ENCODE peak calls at places on chromosomes 1 and 21, in five cellular contexts. One of them, this sample, is unnamed.

GRCh38 chr21:35924714-35925301 is 135.5 kb downstream of the SETD4 start:
- DNase-seq in activated CD4-positive, CD25-positive, alpha-beta regulatory T cell: no peak
- DNase-seq in GM04503: no peak
- DNase-seq in T-helper 2 cell: no peak
- DNase-seq in SJCRH30: peak; percentile 70
- DNase-seq in this sample: peak; percentile 16

GRCh38 chr1:84996846-84997666 is at the start of gene MCOLN2:
- DNase-seq in activated CD4-positive, CD25-positive, alpha-beta regulatory T cell: peak; percentile 10
- DNase-seq in T-helper 2 cell: peak; percentile 27
- DNase-seq in GM04503: no peak
- DNase-seq in SJCRH30: peak; percentile 64
- DNase-seq in this sample: no peak

GRCh38 chr1:57296726-57297252 is 127.1 kb downstream of the DAB1 start:
- DNase-seq in GM04503: no peak
- DNase-seq in T-helper 2 cell: no peak
- DNase-seq in SJCRH30: no peak
- DNase-seq in activated CD4-positive, CD25-positive, alpha-beta regulatory T cell: no peak
- DNase-seq in this sample: no peak

GRCh38 chr21:14545906-14546480 is at the start of gene SAMSN1:
- DNase-seq in T-helper 2 cell: no peak
- DNase-seq in SJCRH30: no peak
- DNase-seq in GM04503: no peak
- DNase-seq in activated CD4-positive, CD25-positive, alpha-beta regulatory T cell: peak; percentile 7
- DNase-seq in this sample: no peak

GRCh38 chr21:16789636-16790035 is 723.2 kb upstream of the CXADR start:
- DNase-seq in activated CD4-positive, CD25-positive, alpha-beta regulatory T cell: no peak
- DNase-seq in SJCRH30: no peak
- DNase-seq in GM04503: no peak
- DNase-seq in T-helper 2 cell: no peak
- DNase-seq in this sample: no peak

GRCh38 chr21:37877171-37877570 is 39.1 kb downstream of the KCNJ6 start:
- DNase-seq in GM04503: no peak
- DNase-seq in activated CD4-positive, CD25-positive, alpha-beta regulatory T cell: no peak
- DNase-seq in SJCRH30: no peak
- DNase-seq in T-helper 2 cell: no peak
- DNase-seq in this sample: no peak

GRCh38 chr1:232404981-232405380 is 225.0 kb downstream of the SIPA1L2 start:
- DNase-seq in activated CD4-positive, CD25-positive, alpha-beta regulatory T cell: no peak
- DNase-seq in SJCRH30: no peak
- DNase-seq in GM04503: no peak
- DNase-seq in T-helper 2 cell: no peak
- DNase-seq in this sample: no peak

GRCh38 chr1:198481661-198482060 is 58.8 kb downstream of the ATP6V1G3 start:
- DNase-seq in SJCRH30: no peak
- DNase-seq in T-helper 2 cell: no peak
- DNase-seq in GM04503: no peak
- DNase-seq in activated CD4-positive, CD25-positive, alpha-beta regulatory T cell: no peak
- DNase-seq in this sample: no peak

GRCh38 chr1:199490804-199491527 is 536.5 kb upstream of the NR5A2 start:
- DNase-seq in activated CD4-positive, CD25-positive, alpha-beta regulatory T cell: no peak
- DNase-seq in SJCRH30: peak; percentile 31
- DNase-seq in T-helper 2 cell: no peak
- DNase-seq in GM04503: peak; percentile 7
- DNase-seq in this sample: peak; percentile 67

GRCh38 chr1:10778640-10779039 is 17.8 kb downstream of the CASZ1 start:
- DNase-seq in T-helper 2 cell: no peak
- DNase-seq in SJCRH30: no peak
- DNase-seq in GM04503: no peak
- DNase-seq in activated CD4-positive, CD25-positive, alpha-beta regulatory T cell: no peak
- DNase-seq in this sample: no peak

GRCh38 chr1:195763907-195764183 is 844.4 kb downstream of the KCNT2 start:
- DNase-seq in T-helper 2 cell: no peak
- DNase-seq in GM04503: no peak
- DNase-seq in activated CD4-positive, CD25-positive, alpha-beta regulatory T cell: no peak
- DNase-seq in SJCRH30: no peak
- DNase-seq in this sample: no peak

GRCh38 chr1:64733576-64734288 is 11.1 kb upstream of the RAVER2 start:
- DNase-seq in activated CD4-positive, CD25-positive, alpha-beta regulatory T cell: no peak
- DNase-seq in T-helper 2 cell: no peak
- DNase-seq in GM04503: no peak
- DNase-seq in SJCRH30: peak; percentile 74
- DNase-seq in this sample: no peak

GRCh38 chr1:235122348-235122747 is 6.3 kb downstream of the TOMM20 start:
- DNase-seq in SJCRH30: no peak
- DNase-seq in activated CD4-positive, CD25-positive, alpha-beta regulatory T cell: no peak
- DNase-seq in GM04503: no peak
- DNase-seq in T-helper 2 cell: no peak
- DNase-seq in this sample: no peak

GRCh38 chr1:88252745-88253144 is 431.3 kb upstream of the PKN2 start:
- DNase-seq in activated CD4-positive, CD25-positive, alpha-beta regulatory T cell: no peak
- DNase-seq in T-helper 2 cell: no peak
- DNase-seq in GM04503: no peak
- DNase-seq in SJCRH30: no peak
- DNase-seq in this sample: no peak

GRCh38 chr1:10387611-10388386 is 11.1 kb upstream of the PGD start:
- DNase-seq in GM04503: peak; percentile 41
- DNase-seq in T-helper 2 cell: no peak
- DNase-seq in activated CD4-positive, CD25-positive, alpha-beta regulatory T cell: no peak
- DNase-seq in SJCRH30: peak; percentile 79
- DNase-seq in this sample: peak; percentile 24

GRCh38 chr1:78101514-78101913 is 55.7 kb downstream of the GIPC2 start:
- DNase-seq in T-helper 2 cell: no peak
- DNase-seq in activated CD4-positive, CD25-positive, alpha-beta regulatory T cell: no peak
- DNase-seq in GM04503: peak; percentile 86
- DNase-seq in SJCRH30: peak; percentile 45
- DNase-seq in this sample: peak; percentile 98

GRCh38 chr1:86155807-86156561 is 588 bp downstream of the COL24A1 start:
- DNase-seq in T-helper 2 cell: no peak
- DNase-seq in SJCRH30: peak; percentile 61
- DNase-seq in activated CD4-positive, CD25-positive, alpha-beta regulatory T cell: no peak
- DNase-seq in GM04503: no peak
- DNase-seq in this sample: no peak

GRCh38 chr1:93722081-93723031 is 40.7 kb upstream of the BCAR3 start:
- DNase-seq in T-helper 2 cell: no peak
- DNase-seq in SJCRH30: peak; percentile 92
- DNase-seq in GM04503: no peak
- DNase-seq in activated CD4-positive, CD25-positive, alpha-beta regulatory T cell: no peak
- DNase-seq in this sample: no peak

GRCh38 chr1:2801535-2802291 is at the start of gene TTC34:
- DNase-seq in GM04503: no peak
- DNase-seq in T-helper 2 cell: peak; percentile 10
- DNase-seq in activated CD4-positive, CD25-positive, alpha-beta regulatory T cell: no peak
- DNase-seq in SJCRH30: peak; percentile 62
- DNase-seq in this sample: no peak

GRCh38 chr1:84668185-84668584 is 22.1 kb downstream of the SSX2IP start:
- DNase-seq in GM04503: no peak
- DNase-seq in activated CD4-positive, CD25-positive, alpha-beta regulatory T cell: no peak
- DNase-seq in SJCRH30: peak; percentile 10
- DNase-seq in T-helper 2 cell: no peak
- DNase-seq in this sample: no peak

GRCh38 chr1:94105501-94105952 is 15.4 kb downstream of the ABCA4 start:
- DNase-seq in activated CD4-positive, CD25-positive, alpha-beta regulatory T cell: no peak
- DNase-seq in T-helper 2 cell: no peak
- DNase-seq in SJCRH30: no peak
- DNase-seq in GM04503: no peak
- DNase-seq in this sample: no peak

GRCh38 chr1:178724386-178724733 is 684 bp upstream of the RALGPS2 start:
- DNase-seq in SJCRH30: no peak
- DNase-seq in activated CD4-positive, CD25-positive, alpha-beta regulatory T cell: no peak
- DNase-seq in T-helper 2 cell: no peak
- DNase-seq in GM04503: no peak
- DNase-seq in this sample: no peak

GRCh38 chr1:230283678-230284077 is 142.5 kb downstream of the PGBD5 start:
- DNase-seq in SJCRH30: no peak
- DNase-seq in activated CD4-positive, CD25-positive, alpha-beta regulatory T cell: no peak
- DNase-seq in T-helper 2 cell: no peak
- DNase-seq in GM04503: no peak
- DNase-seq in this sample: no peak

GRCh38 chr1:11072216-11072917 is 12.5 kb upstream of the SRM start:
- DNase-seq in activated CD4-positive, CD25-positive, alpha-beta regulatory T cell: no peak
- DNase-seq in T-helper 2 cell: no peak
- DNase-seq in SJCRH30: peak; percentile 50
- DNase-seq in GM04503: no peak
- DNase-seq in this sample: no peak

GRCh38 chr1:40435471-40435870 is 14.8 kb upstream of the ZFP69B start:
- DNase-seq in GM04503: no peak
- DNase-seq in activated CD4-positive, CD25-positive, alpha-beta regulatory T cell: no peak
- DNase-seq in T-helper 2 cell: no peak
- DNase-seq in SJCRH30: no peak
- DNase-seq in this sample: no peak

GRCh38 chr1:244388961-244389360 is 62.7 kb downstream of the ADSS2 start:
- DNase-seq in T-helper 2 cell: no peak
- DNase-seq in activated CD4-positive, CD25-positive, alpha-beta regulatory T cell: no peak
- DNase-seq in GM04503: no peak
- DNase-seq in SJCRH30: no peak
- DNase-seq in this sample: no peak

GRCh38 chr1:23825762-23826522 is 713 bp upstream of the HMGCL start:
- DNase-seq in SJCRH30: no peak
- DNase-seq in GM04503: no peak
- DNase-seq in activated CD4-positive, CD25-positive, alpha-beta regulatory T cell: no peak
- DNase-seq in T-helper 2 cell: no peak
- DNase-seq in this sample: no peak

GRCh38 chr1:14810631-14811325 is 212.3 kb downstream of the KAZN start:
- DNase-seq in GM04503: peak; percentile 47
- DNase-seq in SJCRH30: no peak
- DNase-seq in T-helper 2 cell: no peak
- DNase-seq in activated CD4-positive, CD25-positive, alpha-beta regulatory T cell: no peak
- DNase-seq in this sample: no peak

GRCh38 chr1:200624679-200625335 is 4.3 kb upstream of the KIF14 start:
- DNase-seq in SJCRH30: no peak
- DNase-seq in GM04503: no peak
- DNase-seq in activated CD4-positive, CD25-positive, alpha-beta regulatory T cell: no peak
- DNase-seq in T-helper 2 cell: no peak
- DNase-seq in this sample: no peak

GRCh38 chr1:44288883-44289282 is 66.2 kb downstream of the ERI3 start:
- DNase-seq in SJCRH30: peak; percentile 31
- DNase-seq in GM04503: no peak
- DNase-seq in T-helper 2 cell: no peak
- DNase-seq in activated CD4-positive, CD25-positive, alpha-beta regulatory T cell: no peak
- DNase-seq in this sample: no peak